ENCODE peak calls at places on chromosomes 3 and 15, in eight cellular contexts. Q, S, O, J, E, I, T and C are unnamed samples.

GRCh38 chr3:142987707-142988106 is 13.7 kb upstream of the U2SURP start:
- DNase-seq in T (no peak), O (peak), I (no peak), J (no peak), E (no peak), S (no peak), Q (no peak), C (no peak)

GRCh38 chr3:64484289-64484992 is 203.4 kb downstream of the ADAMTS9 start:
- DNase-seq in O (peak), J (peak), T (peak), E (peak), Q (no peak), I (peak), S (peak), C (peak)

GRCh38 chr15:66698318-66698961 is 3.6 kb upstream of the SMAD6 start:
- DNase-seq in S (peak), Q (no peak), I (peak), T (peak), O (peak), J (no peak), E (no peak), C (peak)

GRCh38 chr3:180693656-180694055 is 14.4 kb upstream of the CCDC39 start:
- DNase-seq in S (no peak), I (no peak), O (no peak), Q (no peak), T (no peak), J (no peak), E (no peak), C (no peak)

GRCh38 chr15:90203922-90204321 is 2.8 kb downstream of the SEMA4B start:
- DNase-seq in Q (no peak), O (no peak), T (no peak), E (no peak), I (no peak), S (no peak), J (no peak), C (no peak)

GRCh38 chr3:88661433-88661824 is 446.0 kb upstream of the EPHA3 start:
- DNase-seq in T (no peak), S (no peak), J (no peak), E (no peak), I (no peak), O (no peak), Q (no peak), C (no peak)

GRCh38 chr3:60954049-60954448 is 297.2 kb downstream of the FHIT start:
- DNase-seq in I (peak), O (no peak), J (no peak), Q (no peak), T (no peak), S (no peak), E (no peak), C (no peak)

GRCh38 chr3:159950156-159950898 is 38.3 kb upstream of the IL12A start:
- DNase-seq in O (peak), J (no peak), T (no peak), Q (no peak), S (no peak), E (no peak), I (no peak), C (no peak)

GRCh38 chr15:23073890-23074631 is 34.7 kb upstream of the TUBGCP5 start:
- DNase-seq in I (peak), E (no peak), S (no peak), O (no peak), J (no peak), Q (no peak), T (no peak), C (no peak)

GRCh38 chr3:172194702-172195392 is 155.5 kb downstream of the FNDC3B start:
- DNase-seq in J (no peak), S (no peak), O (no peak), E (no peak), Q (no peak), T (no peak), I (peak), C (no peak)

GRCh38 chr15:90031231-90031791 is 30.2 kb downstream of the ZNF710 start:
- DNase-seq in E (no peak), O (peak), J (no peak), Q (no peak), I (peak), S (no peak), T (no peak), C (no peak)

GRCh38 chr3:146466596-146466995 is 2.8 kb downstream of the PLSCR2 start:
- DNase-seq in T (no peak), Q (no peak), S (no peak), J (no peak), I (peak), O (no peak), E (no peak), C (no peak)

GRCh38 chr15:85379403-85380131 is 836 bp upstream of the AKAP13 start:
- DNase-seq in S (no peak), Q (no peak), E (peak), T (no peak), I (peak), O (peak), J (no peak), C (no peak)

GRCh38 chr3:63405882-63406281 is 127.8 kb downstream of the SYNPR start:
- DNase-seq in T (no peak), O (no peak), Q (no peak), J (no peak), E (no peak), I (no peak), S (no peak), C (no peak)

GRCh38 chr3:16059081-16059537 is 115.4 kb upstream of the GALNT15 start:
- DNase-seq in J (no peak), S (no peak), E (no peak), T (no peak), Q (no peak), I (no peak), O (no peak), C (no peak)

GRCh38 chr3:143825513-143825912 is 22.8 kb downstream of the SLC9A9 start:
- DNase-seq in S (no peak), J (no peak), O (peak), E (no peak), Q (no peak), T (no peak), I (no peak), C (no peak)

GRCh38 chr15:41798607-41799487 is 24.6 kb downstream of the MAPKBP1 start:
- DNase-seq in E (no peak), Q (no peak), I (peak), T (no peak), O (peak), J (no peak), S (no peak), C (no peak)

GRCh38 chr3:40969341-40969740 is 230.0 kb upstream of the CTNNB1 start:
- DNase-seq in I (no peak), Q (no peak), J (no peak), S (no peak), O (no peak), E (no peak), T (no peak), C (no peak)

GRCh38 chr3:32819086-32819450 is 1.3 kb downstream of the TRIM71 start:
- DNase-seq in J (no peak), I (no peak), S (no peak), E (no peak), Q (no peak), T (no peak), O (no peak), C (no peak)

GRCh38 chr15:90465140-90465929 is 64.4 kb upstream of the CRTC3 start:
- DNase-seq in T (no peak), S (no peak), Q (no peak), I (peak), E (no peak), O (no peak), J (no peak), C (no peak)

GRCh38 chr3:22988566-22988965 is 214.6 kb upstream of the UBE2E2 start:
- DNase-seq in E (no peak), I (no peak), T (no peak), J (no peak), S (no peak), O (no peak), Q (no peak), C (no peak)

GRCh38 chr3:132421832-132422231 is 4.5 kb downstream of the DNAJC13 start:
- DNase-seq in J (no peak), S (no peak), Q (no peak), E (no peak), O (no peak), I (peak), T (no peak), C (no peak)

GRCh38 chr3:87426916-87427315 is 150.5 kb upstream of the POU1F1 start:
- DNase-seq in T (no peak), Q (no peak), E (no peak), I (peak), S (no peak), O (no peak), J (no peak), C (no peak)

GRCh38 chr15:67165653-67166260 is 88.7 kb downstream of the AAGAB start:
- DNase-seq in S (no peak), O (no peak), J (no peak), Q (no peak), I (no peak), T (peak), E (no peak), C (no peak)

GRCh38 chr15:62782896-62783295 is 259.7 kb upstream of the TPM1 start:
- DNase-seq in J (no peak), I (no peak), E (no peak), O (no peak), S (no peak), T (no peak), Q (no peak), C (no peak)

GRCh38 chr3:155420869-155421486 is 127.5 kb upstream of the STRIT1 start:
- DNase-seq in E (no peak), J (no peak), I (no peak), S (no peak), O (no peak), T (no peak), Q (no peak), C (no peak)

GRCh38 chr3:44896449-44896848 is 22.0 kb downstream of the TGM4 start:
- DNase-seq in T (no peak), E (no peak), O (peak), S (no peak), I (no peak), J (no peak), Q (no peak), C (no peak)

GRCh38 chr15:80162059-80162554 is 9.3 kb downstream of the FAH start:
- DNase-seq in Q (no peak), E (no peak), O (no peak), J (no peak), I (no peak), S (no peak), T (no peak), C (peak)

GRCh38 chr15:60551781-60552161 is 72.8 kb upstream of the ICE2 start:
- DNase-seq in E (no peak), O (peak), I (peak), S (no peak), T (no peak), J (no peak), Q (no peak), C (no peak)

GRCh38 chr3:45537960-45538640 is 56.5 kb upstream of the LIMD1 start:
- DNase-seq in I (no peak), E (no peak), O (no peak), T (no peak), S (no peak), J (no peak), Q (no peak), C (no peak)

DNA sequence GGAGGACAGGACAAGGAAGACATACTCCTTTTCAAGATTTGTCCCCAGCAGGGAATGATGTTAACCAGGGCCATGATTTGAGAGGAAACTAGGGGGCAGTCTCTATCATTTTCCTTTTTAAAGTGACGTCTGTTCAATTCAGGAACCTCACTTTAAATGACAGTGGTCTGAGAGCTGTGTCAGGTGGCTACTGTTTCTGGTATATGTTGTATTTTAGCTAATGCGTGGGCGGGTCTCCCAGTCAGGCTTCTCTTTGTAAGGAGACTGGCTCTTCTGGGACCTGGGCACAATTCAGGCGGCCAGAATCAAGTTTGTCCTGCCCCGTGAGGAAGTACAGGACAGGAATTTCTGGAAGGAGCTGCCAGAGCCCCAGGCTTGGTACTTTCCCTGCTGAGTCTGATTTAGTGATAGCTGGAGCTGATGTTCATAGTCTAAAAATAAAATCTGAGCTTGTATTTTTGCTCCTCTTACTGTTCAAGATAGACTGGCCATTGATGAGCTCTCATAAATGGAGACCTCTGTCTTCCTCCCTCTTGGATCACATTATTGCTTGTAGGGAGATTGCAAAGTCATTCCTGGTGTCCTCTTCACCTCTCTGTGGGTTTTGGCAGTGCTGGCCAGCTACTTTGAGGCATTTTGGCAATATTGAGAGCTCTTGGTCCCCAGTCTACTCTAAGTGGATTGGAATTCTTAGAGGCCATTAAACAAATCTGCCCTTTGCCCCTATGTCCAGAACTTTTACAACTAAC is 25.6 kb downstream of the SQOR start:
- DNase-seq in E (no peak), Q (no peak), S (no peak), J (no peak), T (no peak), I (no peak), O (no peak), C (no peak)
- TF ChIP-seq CTCF in E (no peak), Q (no peak), S (no peak), J (no peak), T (peak), I (no peak), O (no peak), C (no peak)

GRCh38 chr3:56988874-56989433 is 71.5 kb upstream of the SPATA12 start:
- DNase-seq in E (peak), S (peak), T (peak), J (peak), I (peak), Q (no peak), O (peak), C (peak)
- TF ChIP-seq CTCF in E (peak), S (peak), T (peak), J (peak), I (peak), Q (peak), O (peak), C (peak)

GRCh38 chr3:135516143-135516542 is 449.4 kb upstream of the PPP2R3A start:
- DNase-seq in S (no peak), E (no peak), O (no peak), I (peak), T (peak), Q (no peak), J (no peak), C (no peak)
- TF ChIP-seq CTCF in S (peak), E (no peak), O (no peak), I (peak), T (peak), Q (no peak), J (peak), C (no peak)

DNA sequence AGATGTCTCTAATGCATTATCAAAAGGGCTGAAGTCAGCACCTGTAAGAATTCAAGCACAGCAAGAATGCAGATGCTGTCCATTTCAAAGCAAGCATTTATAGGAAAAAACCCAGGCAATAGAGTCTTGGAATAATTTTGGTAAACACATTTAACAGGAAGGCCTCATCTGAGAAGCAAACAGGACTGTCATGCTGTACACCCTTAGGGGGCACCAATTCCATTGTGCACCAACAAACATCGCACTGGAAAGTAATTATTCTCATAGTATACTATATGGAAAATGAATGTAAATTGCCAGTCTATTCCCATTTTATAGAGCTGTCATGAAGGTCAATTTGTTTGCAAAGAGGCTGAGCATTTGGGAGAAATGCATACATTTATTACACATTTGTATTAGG is 247.3 kb upstream of the SUCLG2 start:
- DNase-seq in T (no peak), Q (no peak), J (no peak), I (peak), O (no peak), S (no peak), E (no peak), C (no peak)
- TF ChIP-seq CTCF in T (peak), Q (no peak), J (peak), I (peak), O (peak), S (peak), E (no peak), C (no peak)

GRCh38 chr3:58288011-58288728 is 17.9 kb upstream of the RPP14 start:
- DNase-seq in J (no peak), E (no peak), S (no peak), T (no peak), Q (no peak), I (no peak), O (no peak), C (peak)
- TF ChIP-seq CTCF in J (peak), E (no peak), S (no peak), T (peak), Q (no peak), I (peak), O (no peak), C (no peak)

DNA sequence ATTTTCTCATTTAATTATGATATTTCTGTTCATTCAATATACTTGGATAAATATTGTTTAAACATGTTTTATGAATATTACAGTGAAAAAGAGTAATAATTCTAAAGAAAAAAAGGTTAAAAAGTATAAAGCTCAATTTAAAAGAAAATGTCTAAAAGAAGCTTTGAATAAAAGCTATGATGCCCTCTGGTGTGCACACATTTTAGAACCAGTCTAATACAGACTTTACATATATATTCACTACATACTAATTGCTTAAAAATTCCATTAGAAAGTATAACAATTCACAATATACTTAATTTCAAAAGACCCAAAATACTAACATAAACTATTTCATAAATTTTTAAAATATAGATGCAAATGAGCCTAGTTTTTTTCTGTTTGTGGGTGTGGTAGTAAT is 909.1 kb upstream of the ROBO1 start:
- DNase-seq in J (no peak), Q (no peak), O (no peak), T (no peak), E (no peak), I (no peak), S (no peak), C (no peak)
- TF ChIP-seq CTCF in J (peak), Q (no peak), O (no peak), T (no peak), E (no peak), I (peak), S (no peak), C (peak)

GRCh38 chr3:25913179-25913578 is 123.3 kb downstream of the OXSM start:
- DNase-seq in T (no peak), O (no peak), I (no peak), Q (no peak), J (no peak), E (no peak), S (no peak), C (no peak)

GRCh38 chr3:25911525-25912295 is 121.8 kb downstream of the OXSM start:
- DNase-seq in Q (no peak), I (no peak), O (no peak), S (no peak), T (no peak), E (no peak), J (no peak), C (no peak)

GRCh38 chr3:25907081-25907480 is 117.2 kb downstream of the OXSM start:
- DNase-seq in E (no peak), S (no peak), O (no peak), Q (no peak), I (no peak), T (no peak), J (no peak), C (no peak)

GRCh38 chr3:25915673-25916072 is 125.8 kb downstream of the OXSM start:
- DNase-seq in E (no peak), T (no peak), Q (no peak), S (no peak), O (no peak), I (peak), J (no peak), C (no peak)

GRCh38 chr3:25910997-25911396 is 121.1 kb downstream of the OXSM start:
- DNase-seq in T (peak), O (peak), S (peak), Q (no peak), I (peak), J (no peak), E (no peak), C (no peak)
- TF ChIP-seq CTCF in T (peak), O (peak), S (peak), Q (no peak), I (peak), J (peak), E (no peak), C (peak)

DNA sequence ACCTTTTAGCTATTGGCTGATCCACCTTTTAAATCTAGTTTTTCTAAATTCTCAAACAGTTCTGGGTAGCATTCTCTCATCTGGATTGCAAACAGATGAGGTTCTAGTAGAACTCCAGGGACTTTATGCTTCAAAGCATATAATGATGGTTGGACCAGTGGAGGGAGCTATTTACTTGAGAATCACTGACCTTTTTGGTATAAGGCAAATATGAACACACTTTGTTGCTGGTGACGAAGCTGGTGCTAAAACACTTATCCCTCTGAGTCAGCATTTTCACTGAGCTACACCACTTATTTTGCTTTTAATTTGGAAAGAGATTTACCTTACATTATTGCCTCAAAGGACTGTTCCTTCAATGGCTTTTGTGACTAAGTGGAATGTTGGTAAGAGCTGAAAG is 58.6 kb upstream of the SLITRK3 start:
- DNase-seq in J (no peak), S (no peak), I (peak), Q (no peak), O (peak), T (no peak), E (no peak), C (no peak)
- TF ChIP-seq CTCF in J (peak), S (peak), I (peak), Q (no peak), O (peak), T (peak), E (no peak), C (no peak)

GRCh38 chr15:70854669-70854976 is 666 bp upstream of the LARP6 start:
- DNase-seq in T (no peak), S (no peak), Q (no peak), E (no peak), O (peak), I (peak), J (no peak), C (no peak)
- TF ChIP-seq CTCF in T (no peak), S (no peak), Q (no peak), E (no peak), O (no peak), I (peak), J (no peak), C (peak)